ENCODE peak calls at places on chromosomes 5 and 9, in eight cellular contexts. One of them, this sample, is unnamed.

GRCh38 chr9:126663661-126664072 is 49.9 kb downstream of the LMX1B start:
- DNase-seq in AG09319: no peak
- DNase-seq in NCI-H1105 treated with DMSO at 0.1 percent for 48 hours: peak
- DNase-seq in activated CD4-positive, alpha-beta T cell treated with anti-CD3 and anti-CD28 coated beads, Interleukin-2, amount 50 U/mL, for 4 hours: no peak
- DNase-seq in activated CD8-positive, alpha-beta memory T cell treated with anti-CD3 and anti-CD28 coated beads, Interleukin-2, amount 50 U/mL, for 4 hours: no peak
- DNase-seq in central memory CD8-positive, alpha-beta T cell: no peak
- DNase-seq in activated gamma-delta T cell treated with Interleukin-2 at 50 U/mL for 16 hours: no peak
- DNase-seq in effector CD8-positive, alpha-beta T cell: no peak
- DNase-seq in this sample: peak

GRCh38 chr5:72955768-72956323 is at the start of gene FCHO2:
- DNase-seq in activated CD8-positive, alpha-beta memory T cell treated with anti-CD3 and anti-CD28 coated beads, Interleukin-2, amount 50 U/mL, for 4 hours: peak
- DNase-seq in effector CD8-positive, alpha-beta T cell: peak
- DNase-seq in activated gamma-delta T cell treated with Interleukin-2 at 50 U/mL for 16 hours: peak
- DNase-seq in central memory CD8-positive, alpha-beta T cell: peak
- DNase-seq in AG09319: peak
- DNase-seq in activated CD4-positive, alpha-beta T cell treated with anti-CD3 and anti-CD28 coated beads, Interleukin-2, amount 50 U/mL, for 4 hours: peak
- DNase-seq in NCI-H1105 treated with DMSO at 0.1 percent for 48 hours: peak
- DNase-seq in this sample: peak

GRCh38 chr5:56313596-56313995 is 80.5 kb upstream of the ANKRD55 start:
- DNase-seq in central memory CD8-positive, alpha-beta T cell: no peak
- DNase-seq in AG09319: no peak
- DNase-seq in activated gamma-delta T cell treated with Interleukin-2 at 50 U/mL for 16 hours: no peak
- DNase-seq in activated CD4-positive, alpha-beta T cell treated with anti-CD3 and anti-CD28 coated beads, Interleukin-2, amount 50 U/mL, for 4 hours: no peak
- DNase-seq in effector CD8-positive, alpha-beta T cell: no peak
- DNase-seq in activated CD8-positive, alpha-beta memory T cell treated with anti-CD3 and anti-CD28 coated beads, Interleukin-2, amount 50 U/mL, for 4 hours: no peak
- DNase-seq in NCI-H1105 treated with DMSO at 0.1 percent for 48 hours: no peak
- DNase-seq in this sample: no peak

GRCh38 chr9:6449645-6450044 is 36.6 kb downstream of the UHRF2 start:
- DNase-seq in activated CD4-positive, alpha-beta T cell treated with anti-CD3 and anti-CD28 coated beads, Interleukin-2, amount 50 U/mL, for 4 hours: no peak
- DNase-seq in activated CD8-positive, alpha-beta memory T cell treated with anti-CD3 and anti-CD28 coated beads, Interleukin-2, amount 50 U/mL, for 4 hours: no peak
- DNase-seq in activated gamma-delta T cell treated with Interleukin-2 at 50 U/mL for 16 hours: no peak
- DNase-seq in NCI-H1105 treated with DMSO at 0.1 percent for 48 hours: no peak
- DNase-seq in central memory CD8-positive, alpha-beta T cell: no peak
- DNase-seq in effector CD8-positive, alpha-beta T cell: no peak
- DNase-seq in AG09319: no peak
- DNase-seq in this sample: no peak

GRCh38 chr9:88313364-88314220 is 74.7 kb upstream of the SPIN1 start:
- DNase-seq in activated gamma-delta T cell treated with Interleukin-2 at 50 U/mL for 16 hours: no peak
- DNase-seq in AG09319: no peak
- DNase-seq in effector CD8-positive, alpha-beta T cell: no peak
- DNase-seq in central memory CD8-positive, alpha-beta T cell: no peak
- DNase-seq in NCI-H1105 treated with DMSO at 0.1 percent for 48 hours: no peak
- DNase-seq in activated CD4-positive, alpha-beta T cell treated with anti-CD3 and anti-CD28 coated beads, Interleukin-2, amount 50 U/mL, for 4 hours: peak
- DNase-seq in activated CD8-positive, alpha-beta memory T cell treated with anti-CD3 and anti-CD28 coated beads, Interleukin-2, amount 50 U/mL, for 4 hours: peak
- DNase-seq in this sample: no peak

GRCh38 chr5:173240091-173241050 is 5.4 kb upstream of the NKX2-5 start:
- DNase-seq in activated CD8-positive, alpha-beta memory T cell treated with anti-CD3 and anti-CD28 coated beads, Interleukin-2, amount 50 U/mL, for 4 hours: no peak
- DNase-seq in activated gamma-delta T cell treated with Interleukin-2 at 50 U/mL for 16 hours: no peak
- DNase-seq in effector CD8-positive, alpha-beta T cell: no peak
- DNase-seq in NCI-H1105 treated with DMSO at 0.1 percent for 48 hours: no peak
- DNase-seq in activated CD4-positive, alpha-beta T cell treated with anti-CD3 and anti-CD28 coated beads, Interleukin-2, amount 50 U/mL, for 4 hours: no peak
- DNase-seq in central memory CD8-positive, alpha-beta T cell: no peak
- DNase-seq in AG09319: no peak
- DNase-seq in this sample: no peak

GRCh38 chr9:20022410-20022809 is 233.6 kb upstream of the SLC24A2 start:
- DNase-seq in activated gamma-delta T cell treated with Interleukin-2 at 50 U/mL for 16 hours: no peak
- DNase-seq in AG09319: no peak
- DNase-seq in activated CD8-positive, alpha-beta memory T cell treated with anti-CD3 and anti-CD28 coated beads, Interleukin-2, amount 50 U/mL, for 4 hours: no peak
- DNase-seq in NCI-H1105 treated with DMSO at 0.1 percent for 48 hours: no peak
- DNase-seq in effector CD8-positive, alpha-beta T cell: no peak
- DNase-seq in central memory CD8-positive, alpha-beta T cell: no peak
- DNase-seq in activated CD4-positive, alpha-beta T cell treated with anti-CD3 and anti-CD28 coated beads, Interleukin-2, amount 50 U/mL, for 4 hours: no peak
- DNase-seq in this sample: no peak

GRCh38 chr9:73640971-73641370 is 489.3 kb downstream of the ANXA1 start:
- DNase-seq in activated gamma-delta T cell treated with Interleukin-2 at 50 U/mL for 16 hours: no peak
- DNase-seq in NCI-H1105 treated with DMSO at 0.1 percent for 48 hours: no peak
- DNase-seq in activated CD8-positive, alpha-beta memory T cell treated with anti-CD3 and anti-CD28 coated beads, Interleukin-2, amount 50 U/mL, for 4 hours: no peak
- DNase-seq in activated CD4-positive, alpha-beta T cell treated with anti-CD3 and anti-CD28 coated beads, Interleukin-2, amount 50 U/mL, for 4 hours: no peak
- DNase-seq in AG09319: no peak
- DNase-seq in central memory CD8-positive, alpha-beta T cell: no peak
- DNase-seq in effector CD8-positive, alpha-beta T cell: no peak
- DNase-seq in this sample: no peak

GRCh38 chr9:16611969-16612368 is 258.5 kb downstream of the BNC2 start:
- DNase-seq in central memory CD8-positive, alpha-beta T cell: no peak
- DNase-seq in effector CD8-positive, alpha-beta T cell: no peak
- DNase-seq in AG09319: peak
- DNase-seq in activated CD8-positive, alpha-beta memory T cell treated with anti-CD3 and anti-CD28 coated beads, Interleukin-2, amount 50 U/mL, for 4 hours: no peak
- DNase-seq in activated gamma-delta T cell treated with Interleukin-2 at 50 U/mL for 16 hours: no peak
- DNase-seq in NCI-H1105 treated with DMSO at 0.1 percent for 48 hours: no peak
- DNase-seq in activated CD4-positive, alpha-beta T cell treated with anti-CD3 and anti-CD28 coated beads, Interleukin-2, amount 50 U/mL, for 4 hours: no peak
- DNase-seq in this sample: no peak

GRCh38 chr9:93683331-93684134 is 107.1 kb downstream of the PHF2 start:
- DNase-seq in activated CD8-positive, alpha-beta memory T cell treated with anti-CD3 and anti-CD28 coated beads, Interleukin-2, amount 50 U/mL, for 4 hours: peak
- DNase-seq in central memory CD8-positive, alpha-beta T cell: peak
- DNase-seq in activated CD4-positive, alpha-beta T cell treated with anti-CD3 and anti-CD28 coated beads, Interleukin-2, amount 50 U/mL, for 4 hours: no peak
- DNase-seq in AG09319: no peak
- DNase-seq in NCI-H1105 treated with DMSO at 0.1 percent for 48 hours: no peak
- DNase-seq in effector CD8-positive, alpha-beta T cell: no peak
- DNase-seq in activated gamma-delta T cell treated with Interleukin-2 at 50 U/mL for 16 hours: peak
- DNase-seq in this sample: no peak

GRCh38 chr9:127700140-127700539 is 6.6 kb upstream of the CFAP157 start:
- DNase-seq in effector CD8-positive, alpha-beta T cell: no peak
- DNase-seq in activated CD8-positive, alpha-beta memory T cell treated with anti-CD3 and anti-CD28 coated beads, Interleukin-2, amount 50 U/mL, for 4 hours: no peak
- DNase-seq in activated CD4-positive, alpha-beta T cell treated with anti-CD3 and anti-CD28 coated beads, Interleukin-2, amount 50 U/mL, for 4 hours: no peak
- DNase-seq in central memory CD8-positive, alpha-beta T cell: no peak
- DNase-seq in AG09319: no peak
- DNase-seq in NCI-H1105 treated with DMSO at 0.1 percent for 48 hours: no peak
- DNase-seq in activated gamma-delta T cell treated with Interleukin-2 at 50 U/mL for 16 hours: no peak
- DNase-seq in this sample: no peak

GRCh38 chr5:135392256-135392655 is 6.8 kb downstream of the MACROH2A1 start:
- DNase-seq in activated gamma-delta T cell treated with Interleukin-2 at 50 U/mL for 16 hours: no peak
- DNase-seq in activated CD4-positive, alpha-beta T cell treated with anti-CD3 and anti-CD28 coated beads, Interleukin-2, amount 50 U/mL, for 4 hours: no peak
- DNase-seq in effector CD8-positive, alpha-beta T cell: no peak
- DNase-seq in AG09319: no peak
- DNase-seq in activated CD8-positive, alpha-beta memory T cell treated with anti-CD3 and anti-CD28 coated beads, Interleukin-2, amount 50 U/mL, for 4 hours: no peak
- DNase-seq in central memory CD8-positive, alpha-beta T cell: no peak
- DNase-seq in NCI-H1105 treated with DMSO at 0.1 percent for 48 hours: no peak
- DNase-seq in this sample: no peak

GRCh38 chr9:95710449-95710848 is 165.0 kb upstream of the ERCC6L2 start:
- DNase-seq in central memory CD8-positive, alpha-beta T cell: no peak
- DNase-seq in AG09319: no peak
- DNase-seq in activated CD4-positive, alpha-beta T cell treated with anti-CD3 and anti-CD28 coated beads, Interleukin-2, amount 50 U/mL, for 4 hours: no peak
- DNase-seq in effector CD8-positive, alpha-beta T cell: no peak
- DNase-seq in activated CD8-positive, alpha-beta memory T cell treated with anti-CD3 and anti-CD28 coated beads, Interleukin-2, amount 50 U/mL, for 4 hours: no peak
- DNase-seq in activated gamma-delta T cell treated with Interleukin-2 at 50 U/mL for 16 hours: no peak
- DNase-seq in NCI-H1105 treated with DMSO at 0.1 percent for 48 hours: no peak
- DNase-seq in this sample: no peak